ENCODE peak calls at places on chromosome 6, in five cellular contexts. S is nephron progenitor cell, Z is esophagus squamous epithelium, I is posterior cingulate gyrus, B is NCI-H2171 treated with DMSO at 0.1 percent for 48 hours. K is an unnamed sample.

GRCh38 chr6:47047097-47047478 is 5.0 kb upstream of the ADGRF1 start:
- DNase-seq in B (no peak), I (no peak), Z (no peak), S (no peak), K (no peak)

GRCh38 chr6:117444600-117444999 is 18.9 kb upstream of the ROS1 start:
- DNase-seq in Z (no peak), S (no peak), B (no peak), I (no peak), K (no peak)

GRCh38 chr6:116564921-116565872 is 6.1 kb upstream of the RWDD1 start:
- DNase-seq in S (no peak), I (peak; percentile 43), Z (no peak), B (no peak), K (no peak)

GRCh38 chr6:138107752-138108592 is 753 bp upstream of the PERP start:
- DNase-seq in I (no peak), B (peak; percentile 80), Z (no peak), S (peak; percentile 31), K (no peak)

GRCh38 chr6:35178932-35179832 is 34.6 kb upstream of the SCUBE3 start:
- DNase-seq in Z (no peak), S (no peak), I (no peak), B (no peak), K (no peak)

GRCh38 chr6:167760979-167761793 is 65.5 kb upstream of the AFDN start:
- DNase-seq in Z (no peak), S (peak; percentile 19), I (no peak), B (no peak), K (no peak)

GRCh38 chr6:30066577-30067459 is at the start of gene PPP1R11:
- DNase-seq in I (peak; percentile 98), B (peak; percentile 100), Z (peak; percentile 98), S (peak; percentile 90), K (peak; percentile 99)

GRCh38 chr6:129031051-129031599 is 148.2 kb downstream of the LAMA2 start:
- DNase-seq in S (no peak), B (no peak), I (no peak), Z (no peak), K (no peak)

GRCh38 chr6:16109659-16110300 is 19.1 kb upstream of the MYLIP start:
- DNase-seq in Z (no peak), S (no peak), I (no peak), B (no peak), K (no peak)

GRCh38 chr6:167750956-167751358 is 75.8 kb upstream of the AFDN start:
- DNase-seq in I (peak; percentile 40), B (no peak), Z (no peak), S (no peak), K (no peak)

GRCh38 chr6:37579444-37580067 is 79.9 kb upstream of the CCDC167 start:
- DNase-seq in Z (no peak), S (no peak), B (no peak), I (no peak), K (no peak)

GRCh38 chr6:105669232-105669631 is 266.4 kb upstream of the PREP start:
- DNase-seq in S (no peak), B (no peak), I (no peak), Z (no peak), K (no peak)

GRCh38 chr6:156900292-156900691 is 123.1 kb downstream of the ARID1B start:
- DNase-seq in B (no peak), I (no peak), Z (no peak), S (no peak), K (no peak)

GRCh38 chr6:90413867-90414266 is 117.2 kb upstream of the BACH2 start:
- DNase-seq in S (peak; percentile 66), I (no peak), B (peak; percentile 82), Z (no peak), K (no peak)

GRCh38 chr6:36756761-36757160 is 59.1 kb downstream of the RAB44 start:
- DNase-seq in Z (no peak), I (no peak), B (no peak), S (no peak), K (no peak)

GRCh38 chr6:117976030-117976651 is 69.1 kb downstream of the SLC35F1 start:
- DNase-seq in B (peak; percentile 53), S (peak; percentile 12), I (no peak), Z (no peak), K (peak; percentile 72)

GRCh38 chr6:112929661-112930060 is 582.5 kb downstream of the RFPL4B start:
- DNase-seq in B (no peak), I (no peak), Z (no peak), S (no peak), K (no peak)

GRCh38 chr6:101080597-101080996 is 199.5 kb upstream of the ASCC3 start:
- DNase-seq in S (no peak), B (no peak), Z (no peak), I (no peak), K (peak; percentile 33)

GRCh38 chr6:135850882-135851281 is 619 bp upstream of the PDE7B start:
- DNase-seq in S (no peak), B (no peak), I (no peak), Z (no peak), K (no peak)

GRCh38 chr6:107064579-107065065 is 36.6 kb downstream of the MTRES1 start:
- DNase-seq in Z (no peak), B (no peak), S (no peak), I (no peak), K (no peak)

GRCh38 chr6:53795702-53796450 is 1.1 kb downstream of the LRRC1 start:
- DNase-seq in B (peak; percentile 56), I (peak; percentile 29), S (peak; percentile 54), Z (no peak), K (peak; percentile 52)

GRCh38 chr6:145688493-145688905 is 46.8 kb downstream of the EPM2A start:
- DNase-seq in B (no peak), Z (no peak), I (no peak), S (no peak), K (no peak)

GRCh38 chr6:56714982-56715456 is 72.3 kb upstream of the DST start:
- DNase-seq in Z (no peak), I (no peak), S (no peak), B (no peak), K (peak; percentile 60)

GRCh38 chr6:85705220-85705619 is 62.5 kb upstream of the SYNCRIP start:
- DNase-seq in S (no peak), I (no peak), Z (no peak), B (no peak), K (no peak)

GRCh38 chr6:57138026-57138425 is 34.1 kb upstream of the BAG2 start:
- DNase-seq in Z (no peak), I (no peak), B (no peak), S (no peak), K (no peak)